ENCODE peak calls at places on chromosomes 13 and 19, in four cellular contexts. Q is HepG2, L is K562, P is GM12878. H is an unnamed sample.

GRCh38 chr19:55552620-55553019 is 7.3 kb upstream of the SBK3 start:
- DNase-seq in P (no peak), Q (peak; percentile 43), L (no peak), H (no peak)

GRCh38 chr13:99429670-99430069 is 71.6 kb upstream of the TM9SF2 start:
- DNase-seq in L (no peak), P (no peak), Q (no peak), H (no peak)

GRCh38 chr19:56705939-56706338 is 34.4 kb upstream of the ZNF835 start:
- DNase-seq in P (no peak), Q (no peak), L (no peak), H (no peak)

GRCh38 chr13:90105881-90106496 is 1241.5 kb upstream of the MIR17HG start:
- DNase-seq in Q (no peak), P (no peak), L (no peak), H (peak; percentile 23)

GRCh38 chr13:21344662-21345176 is 114.4 kb downstream of the ZDHHC20 start:
- DNase-seq in Q (no peak), P (no peak), L (no peak), H (no peak)

GRCh38 chr13:110575322-110576069 is 14.0 kb upstream of the RAB20 start:
- DNase-seq in P (peak; percentile 43), Q (peak; percentile 20), L (peak; percentile 54), H (no peak)

GRCh38 chr19:12864143-12864542 is 17.1 kb downstream of the DNASE2 start:
- DNase-seq in Q (no peak), L (no peak), P (no peak), H (no peak)

GRCh38 chr13:98484289-98485219 is 92.4 kb downstream of the STK24 start:
- DNase-seq in Q (peak; percentile 91), L (peak; percentile 81), P (no peak), H (peak; percentile 45)

GRCh38 chr13:94959616-94960015 is 247.3 kb upstream of the SOX21 start:
- DNase-seq in Q (no peak), L (no peak), P (no peak), H (no peak)

DNA sequence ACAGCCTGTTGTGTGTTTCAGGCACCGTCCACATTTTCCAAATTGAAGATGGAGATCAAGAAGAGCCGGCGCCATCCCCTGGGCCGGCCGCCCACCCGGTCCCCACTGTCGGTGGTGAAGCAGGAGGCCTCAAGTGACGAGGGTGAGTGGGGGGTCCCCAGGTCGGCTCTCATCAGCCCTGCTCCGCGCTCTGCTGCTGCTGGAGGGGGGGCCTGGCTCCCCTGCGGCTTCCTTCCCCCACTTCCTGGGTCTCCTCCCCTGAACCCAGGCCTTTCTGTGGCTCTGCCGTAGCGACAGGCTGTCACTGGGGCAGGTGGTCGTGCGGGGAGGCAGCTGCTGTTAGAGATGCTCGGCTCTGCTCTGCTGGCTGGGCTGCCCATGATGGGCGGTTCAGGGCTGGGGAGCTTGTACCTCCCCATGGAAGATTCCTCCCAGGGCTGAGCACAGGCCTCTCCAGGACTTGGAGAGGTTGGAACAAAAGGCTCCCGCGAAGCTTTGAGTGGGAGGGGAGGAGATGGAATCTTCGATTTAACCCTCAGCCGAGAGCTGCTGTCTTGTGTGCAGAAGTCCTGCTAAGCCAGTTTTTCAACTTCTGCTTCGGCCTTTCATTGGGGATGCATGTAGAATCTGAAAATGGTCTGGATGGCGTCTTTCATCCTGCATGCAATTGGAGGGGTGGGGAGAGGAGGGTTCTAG is 163.1 kb downstream of the KDM4B start:
- DNase-seq in P (no peak), L (no peak), Q (no peak), H (no peak)
- TF ChIP-seq TARDBP in P (no peak), L (no peak), Q (no peak), H (no peak)

DNA sequence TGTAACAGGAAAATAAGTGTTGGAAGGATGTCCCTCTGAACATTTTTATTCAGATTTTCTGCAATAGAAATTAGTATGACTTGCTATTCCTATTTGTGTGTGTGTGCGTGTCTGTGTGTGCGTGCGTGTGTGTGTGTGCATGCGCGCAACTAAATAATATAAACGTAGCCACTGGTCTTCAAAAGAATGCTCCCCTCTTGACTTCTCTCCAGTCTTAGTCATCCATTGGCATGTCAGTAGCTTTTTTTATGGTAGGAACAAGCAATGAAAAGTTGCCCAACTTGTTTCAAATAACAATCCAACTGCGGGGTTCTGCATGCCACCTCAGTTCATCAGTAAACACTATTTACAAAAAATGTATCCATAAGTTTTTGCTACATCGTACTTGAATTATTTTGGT is 249.6 kb downstream of the GPC6 start:
- DNase-seq in Q (peak; percentile 11), P (no peak), L (no peak), H (no peak)
- TF ChIP-seq FOXK2 in Q (no peak), P (no peak), L (no peak), H (no peak)

GRCh38 chr13:83618966-83619365 is 263.3 kb downstream of the SLITRK1 start:
- DNase-seq in P (no peak), Q (no peak), L (no peak), H (no peak)

GRCh38 chr13:83621765-83622421 is 260.4 kb downstream of the SLITRK1 start:
- DNase-seq in Q (no peak), L (no peak), P (no peak), H (no peak)

GRCh38 chr13:83620535-83621220 is 261.6 kb downstream of the SLITRK1 start:
- DNase-seq in L (no peak), Q (no peak), P (no peak), H (no peak)

GRCh38 chr13:83622422-83622784 is 259.9 kb downstream of the SLITRK1 start:
- DNase-seq in P (no peak), Q (no peak), L (no peak), H (no peak)
- TF ChIP-seq TARDBP in P (no peak), Q (no peak), L (no peak), H (no peak)

DNA sequence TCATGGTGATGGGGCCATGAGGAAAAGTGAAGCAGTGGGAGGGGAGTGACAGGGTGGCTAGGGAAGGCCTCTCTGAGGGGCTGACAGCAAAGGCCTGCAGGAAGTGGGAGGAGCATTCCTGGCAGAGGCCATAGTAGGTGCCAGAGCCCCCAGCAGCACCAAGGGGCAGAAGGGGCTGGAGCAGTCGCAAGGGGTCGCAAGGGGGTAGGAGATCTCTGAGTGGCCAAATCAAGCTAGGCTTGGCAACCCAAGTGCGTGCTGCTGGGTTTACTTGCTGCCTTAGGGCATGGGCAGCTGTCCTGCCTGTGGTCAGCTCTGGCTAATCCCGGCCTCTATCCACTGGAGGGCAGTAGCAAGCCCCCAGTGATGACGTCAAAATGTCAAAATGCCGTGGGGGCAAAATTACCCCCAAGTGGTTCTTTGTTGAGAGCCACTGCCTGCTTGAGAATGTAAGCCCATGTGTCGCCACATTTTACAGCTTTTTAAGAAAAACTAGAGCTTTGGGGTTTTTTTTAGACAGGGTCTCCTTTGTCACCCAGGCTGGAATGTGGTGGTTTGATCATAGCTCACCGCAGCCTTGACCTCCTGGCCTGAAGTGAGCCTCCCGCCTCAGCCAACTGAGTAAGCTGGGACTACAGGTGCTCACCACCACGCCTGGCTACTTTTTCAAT is 11.8 kb downstream of the CCDC97 start:
- DNase-seq in Q (peak; percentile 82), L (peak; percentile 71), P (no peak), H (peak; percentile 59)
- TF ChIP-seq FOXK2 in Q (no peak), L (no peak), P (no peak), H (no peak)

DNA sequence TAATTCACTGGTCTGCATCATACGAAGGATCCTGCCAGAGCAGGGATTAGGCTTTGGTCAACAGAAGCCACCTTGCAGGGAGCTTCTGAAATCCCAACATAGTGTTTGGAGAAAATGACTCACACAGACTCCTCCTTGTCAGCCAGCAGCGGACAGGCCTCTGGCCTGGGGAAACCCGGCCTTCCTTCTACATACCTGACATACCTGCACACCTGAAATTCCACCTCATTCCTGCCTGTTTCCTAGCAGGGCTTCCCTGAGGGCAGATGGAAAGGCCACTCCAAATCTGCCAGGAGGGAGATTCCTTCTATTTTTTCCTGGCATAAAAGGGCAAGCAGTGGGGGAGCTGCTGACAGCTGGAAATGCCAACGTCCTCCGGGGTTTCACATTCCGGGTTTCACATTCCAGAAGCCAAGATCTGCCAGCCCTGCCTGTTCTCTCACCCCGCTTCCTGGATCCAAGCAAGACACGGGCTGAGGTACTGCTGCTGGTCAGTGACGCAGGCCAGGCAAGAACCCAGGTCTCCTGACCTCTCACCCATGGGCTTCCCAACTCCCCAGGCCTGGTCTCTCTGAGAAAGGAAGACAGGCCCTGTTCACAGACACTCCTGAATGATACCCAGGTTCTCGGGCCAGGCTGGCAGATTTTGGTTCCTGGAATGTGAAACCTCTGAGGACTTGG is 18.2 kb upstream of the IGFL1 start:
- DNase-seq in P (no peak), Q (no peak), L (no peak), H (no peak)
- TF ChIP-seq TARDBP in P (no peak), Q (no peak), L (no peak), H (no peak)

DNA sequence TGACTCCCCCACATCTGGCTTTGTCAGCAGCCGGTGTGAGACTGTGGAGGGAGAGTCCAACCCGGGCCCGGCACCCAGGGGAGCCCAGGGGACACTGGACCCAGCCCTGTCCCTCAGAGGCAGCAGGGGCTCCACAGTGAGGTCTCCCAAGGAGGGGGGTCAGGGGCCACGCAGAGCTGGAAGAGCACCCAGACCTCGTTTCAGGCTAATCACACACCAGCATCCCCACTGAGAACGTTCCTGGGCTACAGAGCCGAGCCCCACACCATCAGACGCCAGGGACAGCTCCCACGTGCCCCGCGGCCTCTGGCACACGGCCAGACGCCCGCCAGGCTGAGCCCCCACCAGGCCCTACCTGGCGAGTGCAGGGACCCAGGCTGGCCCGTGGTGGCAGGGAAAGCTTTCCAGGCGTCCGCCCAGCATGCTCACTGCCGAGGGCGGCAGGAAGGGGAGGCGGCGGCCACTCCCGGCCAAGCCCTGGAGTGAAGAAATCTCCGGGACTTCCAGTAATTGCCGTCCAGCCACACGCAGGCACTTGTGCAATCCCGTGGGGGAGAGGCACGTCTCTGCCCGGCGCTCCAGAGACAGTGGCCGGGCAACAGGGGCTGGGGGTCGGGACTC is 19.2 kb downstream of the SBNO2 start:
- DNase-seq in L (no peak), Q (peak; percentile 67), P (no peak), H (no peak)
- TF ChIP-seq FOXK2 in L (no peak), Q (no peak), P (no peak), H (no peak)

GRCh38 chr19:44202470-44202869 is 9.9 kb upstream of the ZNF227 start:
- DNase-seq in P (no peak), Q (no peak), L (no peak), H (no peak)
- TF ChIP-seq TARDBP in P (no peak), Q (no peak), L (no peak), H (no peak)

DNA sequence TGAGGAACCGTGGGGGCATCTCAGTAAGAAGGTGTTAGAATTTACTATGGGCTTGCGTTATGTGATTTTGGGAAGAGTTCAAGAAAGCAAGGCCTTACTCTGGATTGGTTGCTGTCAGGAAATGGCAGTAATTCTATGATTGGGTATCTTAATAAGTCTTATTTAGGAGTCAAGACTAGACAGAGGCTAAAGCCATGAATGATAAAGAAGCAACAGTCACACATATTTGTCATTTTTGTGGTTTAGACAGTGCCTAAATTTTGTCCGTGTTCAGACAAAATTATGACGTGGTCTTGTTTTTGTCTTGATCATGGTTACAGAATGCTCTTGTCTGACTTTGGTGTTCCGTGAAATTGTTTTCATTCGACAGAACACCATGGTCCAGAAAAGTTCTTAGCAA is 886 bp upstream of the SLC46A3 start:
- DNase-seq in P (no peak), Q (no peak), L (no peak), H (no peak)
- TF ChIP-seq FOXK2 in P (no peak), Q (no peak), L (no peak), H (no peak)

DNA sequence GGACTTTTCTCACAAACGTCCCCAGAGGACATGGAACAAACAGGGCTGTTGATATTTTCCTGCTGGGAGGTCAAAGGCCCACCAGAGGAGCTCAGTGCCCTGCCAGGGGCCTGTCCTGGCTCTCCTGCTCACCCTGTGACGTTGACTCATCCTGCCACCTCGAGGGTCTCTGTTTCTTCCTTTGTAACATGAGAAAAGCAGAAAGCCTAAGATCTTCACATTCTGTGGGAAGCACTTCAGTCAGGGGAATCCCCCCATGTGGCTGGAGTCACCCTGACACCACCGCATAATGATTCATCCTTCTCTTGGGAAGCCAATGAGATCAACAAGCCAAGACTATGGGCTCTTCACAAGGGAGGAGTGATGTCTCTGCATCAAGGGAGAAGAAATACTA is 147.9 kb downstream of the KATNAL1 start:
- DNase-seq in Q (no peak), L (no peak), P (no peak), H (no peak)
- TF ChIP-seq TARDBP in Q (no peak), L (no peak), P (no peak), H (no peak)